ENCODE peak calls at places on chromosomes 13 and 19, in nine cellular contexts. A is Panc1; P is CD4-positive, CD25-positive, alpha-beta regulatory T cell; I is fibroblast of lung; J is SK-N-SH; X is GM23338; W is right atrium auricular region; R is OCI-LY7; Y is PC-9. F is an unnamed sample. For H3K4me1, the result is how much of the 10 kb centered on the place peaks cover.

GRCh38 chr13:60857698-60858097 is 460.7 kb downstream of the TDRD3 start:
- DNase-seq in A (no peak), P (no peak), I (no peak), J (no peak), X (no peak), W (no peak), R (no peak), Y (no peak), F (no peak)

GRCh38 chr13:102729560-102730275 is 34.9 kb upstream of the METTL21C start:
- DNase-seq in A (no peak), P (no peak), I (peak), J (no peak), X (peak), W (no peak), R (no peak), Y (peak), F (no peak)

GRCh38 chr19:8252922-8253589 is 43.9 kb downstream of the CERS4 start:
- DNase-seq in A (peak), P (peak), I (peak), J (peak), X (peak), W (peak), R (peak), Y (peak), F (peak)

GRCh38 chr13:43258771-43259170 is 235.4 kb downstream of the DNAJC15 start:
- DNase-seq in A (no peak), P (no peak), I (no peak), J (no peak), X (no peak), W (no peak), R (no peak), Y (peak), F (no peak)

GRCh38 chr19:3830841-3831589 is 37.8 kb downstream of the ZFR2 start:
- DNase-seq in A (no peak), P (no peak), I (no peak), J (peak), X (no peak), W (no peak), R (no peak), Y (no peak), F (no peak)

GRCh38 chr13:101911752-101912151 is 459.3 kb downstream of the ITGBL1 start:
- DNase-seq in A (no peak), P (no peak), I (no peak), J (no peak), X (no peak), W (no peak), R (no peak), Y (no peak), F (no peak)

GRCh38 chr13:108003626-108004025 is 211.7 kb downstream of the LIG4 start:
- DNase-seq in A (no peak), P (no peak), I (no peak), J (no peak), X (no peak), W (no peak), R (no peak), Y (peak), F (peak)

GRCh38 chr19:45414468-45414867 is 8.0 kb downstream of the POLR1G start:
- DNase-seq in A (no peak), P (no peak), I (no peak), J (no peak), X (no peak), W (no peak), R (no peak), Y (no peak), F (no peak)

GRCh38 chr19:10306327-10306726 is 3.3 kb downstream of the ZGLP1 start:
- DNase-seq in A (no peak), P (no peak), I (no peak), J (no peak), X (no peak), W (no peak), R (no peak), Y (no peak), F (no peak)

GRCh38 chr13:20159646-20160345 is 1.1 kb downstream of the GJA3 start:
- DNase-seq in A (peak), P (no peak), I (peak), J (no peak), X (no peak), W (peak), R (no peak), Y (no peak), F (peak)

GRCh38 chr13:48828962-48829405 is 146.7 kb upstream of the FNDC3A start:
- DNase-seq in A (no peak), P (no peak), I (peak), J (peak), X (peak), W (no peak), R (peak), Y (peak), F (no peak)

GRCh38 chr19:18168673-18169381 is 4.8 kb upstream of the IFI30 start:
- DNase-seq in A (no peak), P (no peak), I (no peak), J (peak), X (no peak), W (no peak), R (no peak), Y (no peak), F (no peak)

GRCh38 chr19:18167011-18167410 is 6.6 kb upstream of the IFI30 start:
- DNase-seq in A (no peak), P (no peak), I (no peak), J (peak), X (no peak), W (no peak), R (no peak), Y (no peak), F (no peak)

GRCh38 chr19:18165794-18166544 is 7.6 kb upstream of the IFI30 start:
- DNase-seq in A (no peak), P (no peak), I (no peak), J (peak), X (no peak), W (no peak), R (no peak), Y (no peak), F (no peak)

GRCh38 chr19:18170714-18171255 is 2.8 kb upstream of the IFI30 start:
- DNase-seq in A (no peak), P (no peak), I (no peak), J (peak), X (no peak), W (no peak), R (peak), Y (no peak), F (no peak)

DNA sequence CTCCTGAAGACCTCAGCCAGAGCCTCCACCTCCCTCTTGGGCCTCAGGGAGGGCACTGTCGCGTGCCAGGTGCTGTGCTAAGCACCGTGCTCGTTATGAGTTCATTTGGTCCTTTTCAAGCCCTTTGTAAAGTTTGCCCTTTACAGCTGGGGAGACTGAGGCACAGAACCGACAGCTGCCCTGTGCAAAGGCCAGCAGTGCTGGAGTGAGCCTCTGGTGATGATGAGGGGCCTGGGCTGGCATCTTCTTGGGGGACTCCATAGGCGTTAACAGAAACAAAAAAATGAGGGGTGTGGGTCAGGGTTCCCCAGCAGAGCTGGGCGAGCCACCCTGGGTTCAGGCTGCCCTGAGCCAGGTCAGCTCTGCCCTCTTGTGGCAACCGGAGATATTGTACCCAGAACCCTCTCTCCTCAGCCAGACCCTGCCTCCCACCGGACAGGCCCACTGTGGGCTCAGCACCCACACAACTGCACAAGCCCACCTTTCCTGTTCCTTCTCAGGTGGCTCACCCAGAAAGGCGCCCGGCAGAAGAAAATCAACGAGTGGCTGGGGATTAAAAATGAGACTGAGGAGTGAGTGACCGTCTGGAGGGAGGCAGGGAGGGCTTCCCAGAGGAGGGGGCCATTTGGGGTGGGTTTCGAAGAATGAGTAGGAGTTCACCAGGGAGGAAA is 5.5 kb upstream of the IFI30 start:
- DNase-seq in A (no peak), P (peak), I (no peak), J (peak), X (peak), W (no peak), R (peak), Y (no peak), F (peak)
- H3K4me1 ChIP-seq in A (under half), P (under half), I (under half), J (under half), X (under half), W (under half), R (half or more), Y (under half), F (under half)

DNA sequence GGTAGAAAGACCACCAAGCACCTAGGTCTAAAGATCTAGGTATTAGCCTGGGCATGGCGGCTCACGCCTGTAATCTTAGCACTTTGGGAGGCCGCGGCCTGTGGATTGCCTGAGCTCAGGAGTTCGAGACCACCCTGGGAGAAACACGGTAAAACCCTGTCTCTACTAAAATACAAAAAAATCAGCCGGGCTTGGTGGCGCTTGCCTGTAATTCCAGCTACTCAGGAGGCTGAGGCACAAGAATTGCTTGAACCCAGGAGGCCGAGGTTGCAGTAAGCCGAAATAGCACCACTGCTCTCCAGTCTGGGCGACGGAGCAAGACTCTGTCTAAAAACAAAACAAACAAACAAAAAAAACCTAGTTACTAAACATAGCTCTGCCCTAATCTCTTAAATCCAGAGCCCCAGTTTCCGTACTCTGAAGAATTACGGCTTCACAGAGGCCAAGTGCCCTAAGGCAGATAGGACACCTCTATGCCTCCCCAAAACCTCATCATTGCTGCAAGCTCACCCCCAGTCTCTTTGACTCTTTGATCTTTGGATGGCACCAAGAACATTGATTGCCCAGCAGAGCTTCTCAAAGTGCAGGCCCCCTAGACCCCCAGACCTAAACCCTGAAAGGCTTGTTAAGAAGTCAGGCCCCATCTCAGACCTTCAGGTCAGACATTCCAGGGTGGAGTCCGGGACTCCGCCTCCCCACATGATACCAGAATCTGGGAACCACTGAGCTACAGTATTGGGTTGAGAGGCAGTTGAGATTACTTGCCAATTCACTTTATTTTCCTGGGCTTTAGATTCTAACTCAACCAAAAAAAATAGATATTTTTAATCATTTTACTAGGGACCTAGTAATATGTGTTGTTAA is 2.8 kb downstream of the COL4A2 start:
- DNase-seq in A (no peak), P (no peak), I (no peak), J (no peak), X (no peak), W (peak), R (no peak), Y (no peak), F (no peak)
- H3K4me1 ChIP-seq in A (under half), P (under half), I (under half), J (under half), X (under half), W (half or more), R (under half), Y (under half), F (under half)

DNA sequence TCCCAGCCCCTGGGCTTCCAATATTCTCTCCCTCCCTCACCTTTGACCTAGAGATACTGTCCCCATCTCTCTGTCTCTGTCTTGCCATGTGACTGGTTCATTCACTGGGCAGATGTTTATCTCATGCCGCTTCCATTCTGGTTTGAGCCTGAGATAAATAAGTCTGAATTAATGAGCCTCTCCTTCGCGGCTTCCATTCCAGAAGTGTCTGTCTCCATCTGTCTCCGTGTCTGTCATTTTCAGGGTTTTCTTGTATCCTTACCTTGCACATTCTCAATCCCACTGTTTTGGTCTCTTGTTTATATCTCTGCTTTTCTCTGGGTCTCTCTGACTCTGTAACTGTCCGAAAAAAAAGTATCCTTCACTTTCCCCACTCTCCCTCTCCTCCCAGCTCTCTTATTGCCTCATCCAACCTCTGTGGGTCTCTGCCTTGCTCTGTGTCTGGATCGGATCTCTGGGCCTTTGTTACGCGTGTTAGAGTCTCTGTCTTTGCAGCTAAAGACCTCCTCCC is 4.3 kb downstream of the SPHK2 start:
- DNase-seq in A (no peak), P (no peak), I (no peak), J (peak), X (no peak), W (no peak), R (no peak), Y (no peak), F (no peak)
- H3K4me1 ChIP-seq in A (under half), P (under half), I (under half), J (under half), X (under half), W (under half), R (under half), Y (under half), F (under half)

GRCh38 chr13:55440465-55441085 is 1700.1 kb upstream of the PRR20A start:
- DNase-seq in A (no peak), P (no peak), I (no peak), J (no peak), X (peak), W (no peak), R (no peak), Y (no peak), F (no peak)
- H3K4me1 ChIP-seq in A (under half), P (under half), I (under half), J (under half), X (under half), W (under half), R (under half), Y (under half), F (under half)

DNA sequence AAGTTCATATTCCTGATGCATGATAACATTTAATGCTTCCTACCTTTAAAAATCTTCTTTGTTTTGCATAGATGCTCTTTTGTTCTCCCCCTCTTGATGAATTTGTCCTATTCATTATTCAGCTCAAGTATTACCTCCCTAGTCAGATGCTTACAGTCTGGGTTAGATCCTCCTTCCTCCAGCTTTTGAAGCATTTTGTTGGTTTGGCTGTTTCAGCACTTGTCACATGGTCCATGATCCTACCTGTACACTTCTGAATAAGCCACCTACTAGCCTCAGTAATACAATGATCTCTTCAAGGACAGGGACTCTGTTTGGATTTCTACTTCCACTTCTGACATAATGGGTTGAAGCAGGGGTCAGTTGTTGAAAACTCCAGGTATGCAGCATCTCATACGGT is 37.4 kb downstream of the N4BP2L1 start:
- DNase-seq in A (no peak), P (no peak), I (no peak), J (no peak), X (no peak), W (no peak), R (no peak), Y (no peak), F (no peak)
- H3K4me1 ChIP-seq in A (under half), P (under half), I (under half), J (under half), X (under half), W (under half), R (under half), Y (under half), F (under half)

GRCh38 chr13:45219123-45219891 is 18.5 kb upstream of the KCTD4 start:
- DNase-seq in A (no peak), P (no peak), I (peak), J (no peak), X (no peak), W (no peak), R (no peak), Y (no peak), F (peak)
- H3K4me1 ChIP-seq in A (under half), P (under half), I (under half), J (under half), X (under half), W (under half), R (under half), Y (under half), F (under half)

DNA sequence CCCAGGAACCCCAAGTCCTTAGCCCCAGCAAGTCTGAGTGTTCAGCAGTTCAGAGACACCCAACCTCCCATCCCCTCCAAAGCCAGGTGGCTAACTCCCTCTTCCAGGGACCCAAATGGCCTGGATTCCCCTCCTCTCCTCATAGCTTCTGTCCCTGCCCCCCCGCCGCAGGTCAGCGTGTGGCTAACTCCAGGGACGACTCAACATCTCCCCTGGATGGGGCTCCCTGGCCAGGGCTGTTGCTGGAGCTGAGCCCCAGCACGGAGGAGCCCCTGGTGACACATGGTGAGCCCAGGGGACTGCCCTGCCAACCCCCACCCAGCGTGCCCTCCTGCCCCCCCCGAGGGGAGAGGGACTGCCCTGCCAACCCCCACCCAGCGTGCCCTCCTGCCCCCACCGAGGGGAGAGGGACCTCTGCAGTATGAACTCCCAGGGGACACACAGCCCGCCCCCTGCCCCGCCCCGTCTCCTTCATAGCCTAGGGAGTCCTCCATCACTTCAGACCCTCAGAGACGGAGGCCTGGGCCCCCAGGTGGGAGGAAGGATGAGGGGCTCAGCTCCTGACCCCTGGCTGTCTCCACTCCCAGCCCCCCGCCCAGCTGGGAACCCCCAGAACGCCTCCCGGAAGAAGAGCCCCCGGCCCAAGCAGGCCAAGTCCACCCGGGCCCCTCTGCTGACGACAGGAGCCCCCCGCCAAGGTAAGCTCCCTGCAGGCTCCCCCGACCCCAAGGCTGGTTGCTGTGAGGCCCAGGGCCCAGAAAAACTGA is 1.7 kb downstream of the SSC5D start:
- DNase-seq in A (no peak), P (no peak), I (no peak), J (no peak), X (no peak), W (no peak), R (no peak), Y (no peak), F (no peak)
- H3K4me1 ChIP-seq in A (half or more), P (under half), I (under half), J (half or more), X (under half), W (half or more), R (under half), Y (under half), F (under half)

GRCh38 chr19:5090780-5091575 is 122.1 kb downstream of the KDM4B start:
- DNase-seq in A (no peak), P (no peak), I (peak), J (peak), X (no peak), W (peak), R (no peak), Y (no peak), F (no peak)
- H3K4me1 ChIP-seq in A (under half), P (under half), I (under half), J (half or more), X (under half), W (under half), R (under half), Y (under half), F (under half)

GRCh38 chr13:50892162-50892944 is 17.2 kb upstream of the RNASEH2B start:
- DNase-seq in A (no peak), P (peak), I (no peak), J (no peak), X (no peak), W (no peak), R (peak), Y (no peak), F (no peak)
- H3K4me1 ChIP-seq in A (under half), P (under half), I (under half), J (under half), X (under half), W (under half), R (half or more), Y (under half), F (under half)

GRCh38 chr19:1856698-1857603 is 6.4 kb downstream of the KLF16 start:
- DNase-seq in A (no peak), P (peak), I (peak), J (peak), X (peak), W (peak), R (peak), Y (no peak), F (peak)

GRCh38 chr19:1855040-1855827 is 7.0 kb upstream of the REXO1 start:
- DNase-seq in A (no peak), P (peak), I (peak), J (peak), X (peak), W (peak), R (peak), Y (peak), F (peak)

GRCh38 chr19:1855828-1856255 is 7.5 kb downstream of the KLF16 start:
- DNase-seq in A (no peak), P (no peak), I (no peak), J (no peak), X (no peak), W (no peak), R (peak), Y (no peak), F (no peak)

GRCh38 chr19:1857648-1858326 is 5.6 kb downstream of the KLF16 start:
- DNase-seq in A (no peak), P (no peak), I (no peak), J (no peak), X (no peak), W (no peak), R (no peak), Y (no peak), F (no peak)

GRCh38 chr19:1856345-1856697 is 7.1 kb downstream of the KLF16 start:
- DNase-seq in A (no peak), P (no peak), I (no peak), J (no peak), X (no peak), W (no peak), R (peak), Y (no peak), F (no peak)
- H3K4me1 ChIP-seq in A (under half), P (half or more), I (half or more), J (half or more), X (half or more), W (half or more), R (half or more), Y (under half), F (under half)